ENCODE peak calls at places on chromosomes 4 and X, in ten cellular contexts. U, Y, S, Z, L, V, I, N, X and A are unnamed samples.

GRCh38 chr4:5982156-5982973 is 35.9 kb downstream of the C4orf50 start:
- DNase-seq in U (no peak), Y (no peak), S (no peak), Z (no peak), L (no peak), V (no peak), I (no peak), N (no peak), X (no peak), A (no peak)

GRCh38 chr4:92969650-92970370 is 666.0 kb downstream of the GRID2 start:
- DNase-seq in U (no peak), Y (no peak), S (no peak), Z (no peak), L (no peak), V (no peak), I (no peak), N (no peak), X (peak; percentile 32), A (no peak)

GRCh38 chr4:152676052-152676854 is 3.5 kb downstream of the TMEM154 start:
- DNase-seq in U (no peak), Y (no peak), S (no peak), Z (no peak), L (no peak), V (no peak), I (no peak), N (no peak), X (no peak), A (no peak)

GRCh38 chr4:111776546-111776945 is 368.7 kb upstream of the FAM241A start:
- DNase-seq in U (no peak), Y (no peak), S (no peak), Z (no peak), L (no peak), V (no peak), I (no peak), N (no peak), X (no peak), A (no peak)

GRCh38 chrX:100995469-100995868 is 26.0 kb downstream of the ARL13A start:
- DNase-seq in U (no peak), Y (no peak), S (no peak), Z (no peak), L (no peak), V (no peak), I (no peak), N (no peak), X (peak; percentile 11), A (no peak)

GRCh38 chr4:168509786-168510185 is 12.9 kb downstream of the PALLD start:
- DNase-seq in U (no peak), Y (no peak), S (no peak), Z (no peak), L (no peak), V (no peak), I (no peak), N (peak; percentile 14), X (no peak), A (no peak)

GRCh38 chr4:14871676-14872430 is 130.4 kb upstream of the CPEB2 start:
- DNase-seq in U (peak; percentile 27), Y (no peak), S (peak; percentile 45), Z (peak; percentile 72), L (peak; percentile 10), V (no peak), I (no peak), N (peak; percentile 27), X (no peak), A (no peak)

GRCh38 chrX:134743121-134743520 is 84.8 kb upstream of the PLAC1 start:
- DNase-seq in U (no peak), Y (no peak), S (no peak), Z (no peak), L (no peak), V (no peak), I (no peak), N (no peak), X (no peak), A (no peak)

GRCh38 chr4:184168406-184169019 is 49.2 kb downstream of the ENPP6 start:
- DNase-seq in U (peak; percentile 69), Y (peak; percentile 28), S (no peak), Z (peak; percentile 86), L (peak; percentile 89), V (peak; percentile 76), I (peak; percentile 70), N (peak; percentile 49), X (peak; percentile 89), A (peak; percentile 54)

GRCh38 chrX:111869639-111870034 is 6.3 kb upstream of the TRPC5OS start:
- DNase-seq in U (peak; percentile 7), Y (no peak), S (peak; percentile 72), Z (peak; percentile 69), L (peak; percentile 50), V (no peak), I (peak; percentile 59), N (no peak), X (peak; percentile 85), A (peak; percentile 24)

GRCh38 chr4:72895408-72895807 is 174.1 kb downstream of the COX18 start:
- DNase-seq in U (no peak), Y (no peak), S (no peak), Z (peak; percentile 18), L (no peak), V (no peak), I (no peak), N (no peak), X (no peak), A (no peak)

GRCh38 chr4:55184600-55185523 is 59.5 kb upstream of the KDR start:
- DNase-seq in U (peak; percentile 38), Y (no peak), S (peak; percentile 51), Z (peak; percentile 80), L (no peak), V (peak; percentile 24), I (no peak), N (peak; percentile 7), X (peak; percentile 55), A (peak; percentile 66)

GRCh38 chr4:169341490-169341889 is 70.7 kb upstream of the SH3RF1 start:
- DNase-seq in U (no peak), Y (no peak), S (no peak), Z (no peak), L (no peak), V (no peak), I (no peak), N (no peak), X (no peak), A (no peak)

GRCh38 chr4:38106301-38106700 is 146.1 kb downstream of the PTTG2 start:
- DNase-seq in U (no peak), Y (no peak), S (no peak), Z (no peak), L (no peak), V (no peak), I (no peak), N (no peak), X (no peak), A (no peak)

GRCh38 chrX:148984238-148984637 is 483.8 kb downstream of the AFF2 start:
- DNase-seq in U (no peak), Y (no peak), S (no peak), Z (no peak), L (no peak), V (no peak), I (no peak), N (no peak), X (no peak), A (no peak)

GRCh38 chr4:92447265-92447905 is 143.6 kb downstream of the GRID2 start:
- DNase-seq in U (no peak), Y (no peak), S (no peak), Z (no peak), L (no peak), V (no peak), I (no peak), N (no peak), X (no peak), A (no peak)

GRCh38 chrX:110021180-110022022 is 18.5 kb downstream of the TMEM164 start:
- DNase-seq in U (no peak), Y (no peak), S (peak; percentile 50), Z (no peak), L (no peak), V (peak; percentile 19), I (no peak), N (no peak), X (no peak), A (no peak)

GRCh38 chr4:142663828-142664227 is 182.3 kb downstream of the INPP4B start:
- DNase-seq in U (no peak), Y (no peak), S (no peak), Z (no peak), L (no peak), V (no peak), I (no peak), N (no peak), X (no peak), A (no peak)

GRCh38 chr4:61462451-61463326 is 262.6 kb downstream of the ADGRL3 start:
- DNase-seq in U (no peak), Y (no peak), S (no peak), Z (no peak), L (no peak), V (no peak), I (no peak), N (no peak), X (no peak), A (no peak)

GRCh38 chr4:184812651-184813181 is 13.1 kb downstream of the ACSL1 start:
- DNase-seq in U (no peak), Y (no peak), S (no peak), Z (no peak), L (no peak), V (no peak), I (no peak), N (no peak), X (no peak), A (no peak)

GRCh38 chr4:48801739-48802138 is 21.7 kb upstream of the FRYL start:
- DNase-seq in U (no peak), Y (no peak), S (peak; percentile 29), Z (no peak), L (no peak), V (no peak), I (peak; percentile 49), N (no peak), X (no peak), A (no peak)

GRCh38 chrX:31038585-31039326 is 33.1 kb downstream of the FTHL17 start:
- DNase-seq in U (peak; percentile 9), Y (no peak), S (peak; percentile 46), Z (peak; percentile 58), L (peak; percentile 18), V (peak; percentile 11), I (peak; percentile 36), N (no peak), X (peak; percentile 56), A (peak; percentile 30)

GRCh38 chr4:18390655-18391369 is 369.3 kb upstream of the LCORL start:
- DNase-seq in U (no peak), Y (no peak), S (no peak), Z (peak; percentile 24), L (no peak), V (no peak), I (no peak), N (no peak), X (no peak), A (no peak)

GRCh38 chr4:81136161-81136910 is 78.7 kb downstream of the PRKG2 start:
- DNase-seq in U (no peak), Y (no peak), S (no peak), Z (no peak), L (no peak), V (no peak), I (no peak), N (no peak), X (no peak), A (no peak)

GRCh38 chr4:144649646-144650045 is 3.7 kb downstream of the HHIP start:
- DNase-seq in U (no peak), Y (no peak), S (peak; percentile 80), Z (peak; percentile 49), L (no peak), V (no peak), I (peak; percentile 93), N (no peak), X (no peak), A (no peak)

GRCh38 chr4:38133711-38134480 is 173.7 kb downstream of the PTTG2 start:
- DNase-seq in U (no peak), Y (no peak), S (no peak), Z (no peak), L (no peak), V (no peak), I (no peak), N (no peak), X (no peak), A (no peak)

GRCh38 chr4:163988921-163989320 is 494.4 kb downstream of the TMA16 start:
- DNase-seq in U (no peak), Y (no peak), S (peak; percentile 27), Z (peak; percentile 20), L (no peak), V (no peak), I (peak; percentile 45), N (no peak), X (no peak), A (no peak)

GRCh38 chrX:107102980-107103379 is 15.6 kb downstream of the RBM41 start:
- DNase-seq in U (no peak), Y (no peak), S (no peak), Z (no peak), L (no peak), V (no peak), I (no peak), N (no peak), X (no peak), A (no peak)